ENCODE peak calls at places on chromosomes 4 and X, in seven cellular contexts. One of them, this sample, is unnamed.

GRCh38 chr4:142463195-142463594 is 382.9 kb downstream of the INPP4B start:
- DNase-seq in AG04450: no peak
- DNase-seq in AG10803: no peak
- DNase-seq in lung: no peak
- DNase-seq in neural progenitor cell: no peak
- DNase-seq in endothelial cell: no peak
- DNase-seq in A549: no peak
- DNase-seq in this sample: no peak

GRCh38 chr4:136471051-136471450 is 1061.2 kb downstream of the PCDH18 start:
- DNase-seq in lung: no peak
- DNase-seq in endothelial cell: no peak
- DNase-seq in neural progenitor cell: no peak
- DNase-seq in AG10803: no peak
- DNase-seq in A549: no peak
- DNase-seq in AG04450: no peak
- DNase-seq in this sample: no peak

GRCh38 chrX:12970691-12971202 is 4.2 kb upstream of the TMSB4X start:
- DNase-seq in lung: no peak
- DNase-seq in AG04450: no peak
- DNase-seq in A549: no peak
- DNase-seq in AG10803: peak
- DNase-seq in endothelial cell: no peak
- DNase-seq in neural progenitor cell: peak
- DNase-seq in this sample: no peak

GRCh38 chr4:107183155-107183774 is 147.2 kb upstream of the DKK2 start:
- DNase-seq in neural progenitor cell: peak
- DNase-seq in endothelial cell: peak
- DNase-seq in A549: peak
- DNase-seq in AG10803: peak
- DNase-seq in lung: no peak
- DNase-seq in AG04450: peak
- DNase-seq in this sample: peak

GRCh38 chr4:8861576-8862279 is 9.9 kb downstream of the HMX1 start:
- DNase-seq in AG04450: no peak
- DNase-seq in neural progenitor cell: peak
- DNase-seq in A549: no peak
- DNase-seq in endothelial cell: no peak
- DNase-seq in AG10803: no peak
- DNase-seq in lung: no peak
- DNase-seq in this sample: no peak

GRCh38 chr4:3859571-3859970 is 93.4 kb downstream of the ADRA2C start:
- DNase-seq in AG10803: no peak
- DNase-seq in lung: no peak
- DNase-seq in A549: no peak
- DNase-seq in AG04450: no peak
- DNase-seq in endothelial cell: no peak
- DNase-seq in neural progenitor cell: no peak
- DNase-seq in this sample: no peak

GRCh38 chrX:13317366-13317765 is 2.5 kb downstream of the ATXN3L start:
- DNase-seq in lung: no peak
- DNase-seq in AG10803: no peak
- DNase-seq in AG04450: no peak
- DNase-seq in endothelial cell: no peak
- DNase-seq in A549: no peak
- DNase-seq in neural progenitor cell: no peak
- DNase-seq in this sample: no peak

GRCh38 chr4:8745828-8746225 is 125.8 kb downstream of the HMX1 start:
- DNase-seq in lung: no peak
- DNase-seq in AG04450: no peak
- DNase-seq in A549: no peak
- DNase-seq in AG10803: no peak
- DNase-seq in neural progenitor cell: no peak
- DNase-seq in endothelial cell: no peak
- DNase-seq in this sample: no peak

GRCh38 chrX:78316310-78316709 is 11.1 kb downstream of the CYSLTR1 start:
- DNase-seq in AG04450: no peak
- DNase-seq in AG10803: no peak
- DNase-seq in A549: no peak
- DNase-seq in lung: no peak
- DNase-seq in endothelial cell: no peak
- DNase-seq in neural progenitor cell: no peak
- DNase-seq in this sample: no peak

GRCh38 chrX:53561912-53562311 is 124.6 kb downstream of the HUWE1 start:
- DNase-seq in neural progenitor cell: no peak
- DNase-seq in AG10803: no peak
- DNase-seq in A549: no peak
- DNase-seq in endothelial cell: no peak
- DNase-seq in AG04450: no peak
- DNase-seq in lung: no peak
- DNase-seq in this sample: no peak
- TF ChIP-seq CTCF in neural progenitor cell: no peak
- TF ChIP-seq CTCF in AG10803: no peak
- TF ChIP-seq CTCF in A549: no peak
- TF ChIP-seq CTCF in endothelial cell: no peak
- TF ChIP-seq CTCF in AG04450: no peak
- TF ChIP-seq CTCF in lung: no peak
- TF ChIP-seq CTCF in this sample: no peak

DNA sequence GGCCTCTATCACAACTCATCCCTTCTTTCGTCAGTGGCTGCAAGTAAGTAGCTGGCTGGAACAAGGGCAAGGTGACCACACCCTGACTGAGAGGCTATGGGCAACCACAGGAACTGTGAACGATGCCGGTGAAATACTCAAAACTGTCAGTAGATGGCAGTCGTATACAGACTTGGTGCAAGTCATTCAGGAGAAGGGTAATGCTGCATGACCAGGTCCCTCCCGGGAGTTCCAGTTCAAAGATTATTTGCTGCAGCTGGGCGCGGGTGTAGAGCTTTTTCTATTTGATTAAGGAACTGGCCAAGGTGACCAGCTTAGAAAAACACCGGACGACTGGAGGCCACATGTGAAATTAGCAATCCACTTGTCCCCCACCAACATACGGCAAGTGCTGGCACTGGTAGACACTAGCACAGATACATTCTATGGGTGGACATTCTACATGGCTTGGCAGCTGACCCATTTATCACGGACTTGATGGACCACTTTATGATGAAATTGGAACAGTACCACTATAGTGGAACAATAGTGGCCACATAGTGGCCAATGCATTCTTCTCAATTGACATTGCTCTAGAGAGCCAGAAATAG is 726.6 kb downstream of the TRAM1L1 start:
- DNase-seq in neural progenitor cell: peak
- DNase-seq in AG10803: peak
- DNase-seq in AG04450: peak
- DNase-seq in endothelial cell: peak
- DNase-seq in lung: peak
- DNase-seq in A549: peak
- DNase-seq in this sample: peak
- TF ChIP-seq CTCF in neural progenitor cell: peak
- TF ChIP-seq CTCF in AG10803: peak
- TF ChIP-seq CTCF in AG04450: peak
- TF ChIP-seq CTCF in endothelial cell: peak
- TF ChIP-seq CTCF in lung: peak
- TF ChIP-seq CTCF in A549: peak
- TF ChIP-seq CTCF in this sample: peak

DNA sequence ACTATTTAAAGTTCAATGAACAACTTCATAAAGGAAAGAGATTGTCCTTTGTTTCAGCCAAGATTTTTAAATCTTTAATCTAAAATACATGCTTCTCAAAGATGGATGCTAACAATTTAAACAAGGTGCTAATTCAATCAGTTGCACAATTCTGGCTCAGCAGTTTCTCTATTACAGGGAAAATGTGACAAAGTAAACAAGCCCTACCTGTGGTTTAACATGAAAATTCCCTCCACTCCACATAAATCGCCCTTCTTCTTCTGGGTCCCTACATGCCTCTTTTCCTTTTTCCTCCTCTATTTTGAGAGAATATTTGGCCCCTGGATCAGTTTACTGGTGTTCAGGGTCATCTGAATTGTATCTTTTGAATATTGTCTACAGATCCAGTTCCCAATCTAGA is 80.6 kb downstream of the FRYL start:
- DNase-seq in endothelial cell: no peak
- DNase-seq in AG04450: no peak
- DNase-seq in neural progenitor cell: no peak
- DNase-seq in lung: no peak
- DNase-seq in A549: peak
- DNase-seq in AG10803: no peak
- DNase-seq in this sample: no peak
- TF ChIP-seq CTCF in endothelial cell: no peak
- TF ChIP-seq CTCF in AG04450: no peak
- TF ChIP-seq CTCF in neural progenitor cell: no peak
- TF ChIP-seq CTCF in lung: no peak
- TF ChIP-seq CTCF in A549: no peak
- TF ChIP-seq CTCF in AG10803: no peak
- TF ChIP-seq CTCF in this sample: no peak

DNA sequence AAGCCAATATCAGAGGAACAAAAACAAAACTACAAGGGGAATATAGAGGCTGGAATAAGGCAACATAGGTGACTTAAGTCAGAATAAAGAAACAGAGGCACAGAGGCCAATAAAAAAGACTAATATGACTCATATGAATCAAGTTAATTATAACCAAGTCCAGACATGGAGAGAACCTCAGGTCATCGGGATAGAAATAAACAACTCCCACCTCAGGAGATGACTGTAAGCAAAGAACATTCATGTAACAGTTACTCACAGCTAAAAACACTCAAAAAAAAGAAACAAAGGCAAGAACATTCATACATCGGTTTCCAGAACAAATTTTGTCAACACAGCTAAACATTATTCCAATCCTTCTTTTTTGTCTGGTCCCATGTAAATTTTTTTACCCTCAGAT is 60.3 kb upstream of the RXFP1 start:
- DNase-seq in lung: no peak
- DNase-seq in AG04450: no peak
- DNase-seq in A549: no peak
- DNase-seq in endothelial cell: no peak
- DNase-seq in neural progenitor cell: no peak
- DNase-seq in AG10803: no peak
- DNase-seq in this sample: no peak
- TF ChIP-seq CTCF in lung: no peak
- TF ChIP-seq CTCF in AG04450: no peak
- TF ChIP-seq CTCF in A549: no peak
- TF ChIP-seq CTCF in endothelial cell: no peak
- TF ChIP-seq CTCF in neural progenitor cell: no peak
- TF ChIP-seq CTCF in AG10803: no peak
- TF ChIP-seq CTCF in this sample: no peak

GRCh38 chrX:64186974-64187761 is 18.3 kb downstream of the AMER1 start:
- DNase-seq in AG10803: no peak
- DNase-seq in A549: no peak
- DNase-seq in lung: no peak
- DNase-seq in AG04450: no peak
- DNase-seq in neural progenitor cell: no peak
- DNase-seq in endothelial cell: no peak
- DNase-seq in this sample: no peak

GRCh38 chrX:64191281-64192010 is 14.1 kb downstream of the AMER1 start:
- DNase-seq in A549: no peak
- DNase-seq in neural progenitor cell: no peak
- DNase-seq in lung: no peak
- DNase-seq in AG10803: no peak
- DNase-seq in endothelial cell: no peak
- DNase-seq in AG04450: no peak
- DNase-seq in this sample: no peak

GRCh38 chrX:64190136-64190740 is 15.3 kb downstream of the AMER1 start:
- DNase-seq in AG04450: no peak
- DNase-seq in neural progenitor cell: no peak
- DNase-seq in AG10803: no peak
- DNase-seq in lung: no peak
- DNase-seq in endothelial cell: no peak
- DNase-seq in A549: no peak
- DNase-seq in this sample: no peak

GRCh38 chrX:64187762-64188150 is 17.8 kb downstream of the AMER1 start:
- DNase-seq in lung: no peak
- DNase-seq in neural progenitor cell: no peak
- DNase-seq in A549: no peak
- DNase-seq in AG10803: no peak
- DNase-seq in AG04450: no peak
- DNase-seq in endothelial cell: no peak
- DNase-seq in this sample: no peak

DNA sequence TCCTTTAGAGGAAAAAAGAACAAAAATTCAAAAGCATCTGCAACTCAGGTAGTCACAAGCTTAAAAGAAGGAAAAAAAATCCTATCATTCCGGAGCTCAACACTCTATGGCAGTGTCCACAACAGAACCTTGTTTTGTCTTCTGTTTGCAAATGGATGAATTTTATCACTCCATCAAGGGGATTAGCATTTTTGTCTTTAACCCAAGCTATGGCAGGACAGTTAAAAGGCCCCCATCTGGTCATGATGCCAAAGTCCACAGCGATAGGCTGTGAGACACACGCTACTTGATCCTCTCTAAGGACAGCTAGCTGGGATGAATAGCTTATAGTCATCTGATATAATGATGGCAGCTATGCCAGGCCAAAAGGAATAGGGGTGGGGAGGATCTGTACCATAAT is 16.6 kb downstream of the AMER1 start:
- DNase-seq in AG04450: no peak
- DNase-seq in neural progenitor cell: no peak
- DNase-seq in A549: no peak
- DNase-seq in AG10803: no peak
- DNase-seq in lung: no peak
- DNase-seq in endothelial cell: no peak
- DNase-seq in this sample: no peak
- TF ChIP-seq CTCF in AG04450: no peak
- TF ChIP-seq CTCF in neural progenitor cell: no peak
- TF ChIP-seq CTCF in A549: no peak
- TF ChIP-seq CTCF in AG10803: no peak
- TF ChIP-seq CTCF in lung: no peak
- TF ChIP-seq CTCF in endothelial cell: no peak
- TF ChIP-seq CTCF in this sample: no peak

GRCh38 chr4:68984947-68985346 is 33.3 kb upstream of the UGT2A3 start:
- DNase-seq in AG04450: no peak
- DNase-seq in lung: no peak
- DNase-seq in AG10803: no peak
- DNase-seq in neural progenitor cell: no peak
- DNase-seq in endothelial cell: no peak
- DNase-seq in A549: no peak
- DNase-seq in this sample: no peak
- TF ChIP-seq CTCF in AG04450: no peak
- TF ChIP-seq CTCF in lung: no peak
- TF ChIP-seq CTCF in AG10803: no peak
- TF ChIP-seq CTCF in neural progenitor cell: no peak
- TF ChIP-seq CTCF in endothelial cell: no peak
- TF ChIP-seq CTCF in A549: no peak
- TF ChIP-seq CTCF in this sample: no peak

GRCh38 chr4:187798385-187798784 is 197.2 kb upstream of the ZFP42 start:
- DNase-seq in AG04450: no peak
- DNase-seq in AG10803: no peak
- DNase-seq in endothelial cell: no peak
- DNase-seq in A549: no peak
- DNase-seq in neural progenitor cell: no peak
- DNase-seq in lung: no peak
- DNase-seq in this sample: no peak
- TF ChIP-seq CTCF in AG04450: no peak
- TF ChIP-seq CTCF in AG10803: no peak
- TF ChIP-seq CTCF in endothelial cell: no peak
- TF ChIP-seq CTCF in A549: no peak
- TF ChIP-seq CTCF in neural progenitor cell: no peak
- TF ChIP-seq CTCF in lung: no peak
- TF ChIP-seq CTCF in this sample: no peak

DNA sequence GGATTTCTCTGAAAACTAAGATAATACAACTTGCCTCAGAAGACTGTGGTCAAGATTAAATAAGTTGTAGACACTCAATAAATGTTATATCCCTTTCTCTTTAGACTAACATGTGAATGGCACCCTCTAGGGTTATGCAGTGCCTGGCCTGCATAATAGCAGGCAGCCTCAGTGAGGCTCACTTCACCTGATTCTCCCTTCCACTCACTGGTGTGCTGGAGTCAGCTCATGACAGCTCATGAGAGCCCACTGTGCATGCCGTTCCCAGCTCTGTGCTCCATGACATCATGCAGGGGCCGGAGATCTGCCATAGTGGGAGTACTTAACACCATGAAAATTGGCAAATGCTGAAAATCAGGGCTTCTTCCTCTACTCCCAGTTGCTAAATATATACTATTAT is 64.5 kb downstream of the TEC start:
- DNase-seq in neural progenitor cell: no peak
- DNase-seq in lung: no peak
- DNase-seq in endothelial cell: no peak
- DNase-seq in A549: no peak
- DNase-seq in AG04450: no peak
- DNase-seq in AG10803: no peak
- DNase-seq in this sample: no peak
- TF ChIP-seq CTCF in neural progenitor cell: no peak
- TF ChIP-seq CTCF in lung: no peak
- TF ChIP-seq CTCF in endothelial cell: no peak
- TF ChIP-seq CTCF in A549: no peak
- TF ChIP-seq CTCF in AG04450: no peak
- TF ChIP-seq CTCF in AG10803: no peak
- TF ChIP-seq CTCF in this sample: no peak